ENCODE peak calls at places on chromosome 18, in nine cellular contexts. B is Panc1, X is H1, Z is neuronal stem cell, K is hippocampal formation, N is germinal center, G is T-helper 9 cell, Y is psoas muscle, A is T-helper 2 cell. Q is an unnamed sample.

GRCh38 chr18:623760-624620 is 27.2 kb downstream of the CLUL1 start:
- DNase-seq in B (no peak), X (peak; percentile 79), Z (peak; percentile 43), K (peak; percentile 58), N (peak; percentile 30), G (peak; percentile 34), Y (peak; percentile 61), A (peak; percentile 7), Q (peak; percentile 89)

GRCh38 chr18:62944454-62944853 is 229.1 kb downstream of the PHLPP1 start:
- DNase-seq in B (no peak), X (no peak), Z (no peak), K (no peak), N (no peak), G (no peak), Y (no peak), A (no peak), Q (no peak)

GRCh38 chr18:78459646-78460045 is 520.0 kb upstream of the SALL3 start:
- DNase-seq in B (no peak), X (no peak), Z (no peak), K (no peak), N (no peak), G (no peak), Y (no peak), A (no peak), Q (no peak)

GRCh38 chr18:77114564-77115391 is 17.8 kb downstream of the MBP start:
- DNase-seq in B (no peak), X (peak; percentile 43), Z (no peak), K (no peak), N (no peak), G (no peak), Y (peak; percentile 97), A (peak; percentile 39), Q (peak; percentile 97)

GRCh38 chr18:65906621-65907034 is 155.8 kb downstream of the CDH7 start:
- DNase-seq in B (no peak), X (no peak), Z (no peak), K (no peak), N (no peak), G (no peak), Y (no peak), A (no peak), Q (no peak)

GRCh38 chr18:31610841-31611240 is 19.2 kb downstream of the TTR start:
- DNase-seq in B (no peak), X (peak; percentile 57), Z (peak; percentile 17), K (no peak), N (no peak), G (no peak), Y (no peak), A (no peak), Q (no peak)

GRCh38 chr18:57446322-57446721 is 11.1 kb downstream of the ONECUT2 start:
- DNase-seq in B (no peak), X (peak; percentile 77), Z (no peak), K (no peak), N (no peak), G (no peak), Y (no peak), A (no peak), Q (no peak)

GRCh38 chr18:77081387-77081773 is 51.2 kb downstream of the MBP start:
- DNase-seq in B (no peak), X (no peak), Z (no peak), K (no peak), N (no peak), G (no peak), Y (no peak), A (no peak), Q (no peak)

GRCh38 chr18:36073676-36074075 is 6.3 kb upstream of the RPRD1A start:
- DNase-seq in B (no peak), X (no peak), Z (no peak), K (no peak), N (no peak), G (no peak), Y (no peak), A (no peak), Q (no peak)

GRCh38 chr18:49464718-49465598 is 4.5 kb upstream of the DYM start:
- DNase-seq in B (no peak), X (peak; percentile 59), Z (peak; percentile 54), K (no peak), N (no peak), G (no peak), Y (no peak), A (no peak), Q (no peak)

GRCh38 chr18:76169733-76170132 is 325.3 kb downstream of the ZNF516 start:
- DNase-seq in B (no peak), X (no peak), Z (no peak), K (no peak), N (no peak), G (no peak), Y (no peak), A (no peak), Q (no peak)

GRCh38 chr18:75635096-75635495 is 207.6 kb upstream of the SMIM21 start:
- DNase-seq in B (no peak), X (no peak), Z (no peak), K (no peak), N (no peak), G (no peak), Y (no peak), A (no peak), Q (no peak)

GRCh38 chr18:11177382-11177781 is 28.0 kb upstream of the PIEZO2 start:
- DNase-seq in B (no peak), X (no peak), Z (no peak), K (no peak), N (no peak), G (no peak), Y (no peak), A (no peak), Q (no peak)

GRCh38 chr18:75172299-75173124 is 36.4 kb downstream of the PTGR3 start:
- DNase-seq in B (no peak), X (no peak), Z (no peak), K (no peak), N (no peak), G (no peak), Y (no peak), A (no peak), Q (no peak)

GRCh38 chr18:48545690-48546365 is 7.0 kb downstream of the CTIF start:
- DNase-seq in B (no peak), X (peak; percentile 62), Z (peak; percentile 66), K (peak; percentile 83), N (no peak), G (no peak), Y (peak; percentile 78), A (no peak), Q (peak; percentile 91)

GRCh38 chr18:13159579-13159978 is 59.0 kb upstream of the LDLRAD4 start:
- DNase-seq in B (peak; percentile 43), X (no peak), Z (peak; percentile 46), K (no peak), N (peak; percentile 66), G (no peak), Y (no peak), A (peak; percentile 33), Q (no peak)

GRCh38 chr18:24460388-24460787 is at the start of gene HRH4:
- DNase-seq in B (no peak), X (no peak), Z (no peak), K (no peak), N (no peak), G (no peak), Y (no peak), A (no peak), Q (no peak)

GRCh38 chr18:77207540-77207939 is 42.1 kb upstream of the GALR1 start:
- DNase-seq in B (no peak), X (no peak), Z (no peak), K (no peak), N (peak; percentile 73), G (peak; percentile 27), Y (peak; percentile 82), A (peak; percentile 27), Q (peak; percentile 65)

GRCh38 chr18:13264091-13264777 is 45.7 kb downstream of the LDLRAD4 start:
- DNase-seq in B (no peak), X (no peak), Z (no peak), K (no peak), N (no peak), G (no peak), Y (no peak), A (no peak), Q (no peak)

GRCh38 chr18:44691148-44691925 is 10.6 kb downstream of the SETBP1 start:
- DNase-seq in B (no peak), X (no peak), Z (no peak), K (no peak), N (no peak), G (no peak), Y (no peak), A (no peak), Q (no peak)

GRCh38 chr18:67211646-67212045 is 304.9 kb downstream of the DSEL start:
- DNase-seq in B (no peak), X (no peak), Z (no peak), K (no peak), N (no peak), G (no peak), Y (no peak), A (no peak), Q (no peak)

GRCh38 chr18:63348508-63349136 is 18.4 kb downstream of the KDSR start:
- DNase-seq in B (no peak), X (no peak), Z (no peak), K (no peak), N (peak; percentile 65), G (no peak), Y (no peak), A (no peak), Q (no peak)

GRCh38 chr18:21896732-21897336 is 156.2 kb downstream of the MIB1 start:
- DNase-seq in B (no peak), X (no peak), Z (no peak), K (no peak), N (no peak), G (no peak), Y (no peak), A (no peak), Q (no peak)

GRCh38 chr18:58205087-58205779 is 161.2 kb downstream of the NEDD4L start:
- DNase-seq in B (no peak), X (no peak), Z (no peak), K (no peak), N (no peak), G (no peak), Y (no peak), A (no peak), Q (no peak)

GRCh38 chr18:41324934-41325333 is 630.1 kb upstream of the PIK3C3 start:
- DNase-seq in B (no peak), X (no peak), Z (no peak), K (no peak), N (no peak), G (no peak), Y (no peak), A (no peak), Q (no peak)

GRCh38 chr18:31072175-31072574 is 29.6 kb upstream of the DSC3 start:
- DNase-seq in B (no peak), X (no peak), Z (no peak), K (no peak), N (no peak), G (no peak), Y (no peak), A (no peak), Q (no peak)

GRCh38 chr18:61589053-61589723 is 256.0 kb downstream of the CDH20 start:
- DNase-seq in B (no peak), X (no peak), Z (no peak), K (no peak), N (no peak), G (no peak), Y (no peak), A (no peak), Q (no peak)

GRCh38 chr18:24176727-24177416 is 38.0 kb downstream of the CABYR start:
- DNase-seq in B (no peak), X (peak; percentile 95), Z (peak; percentile 61), K (peak; percentile 69), N (peak; percentile 70), G (peak; percentile 14), Y (peak; percentile 63), A (no peak), Q (no peak)

GRCh38 chr18:907171-907879 is 2.7 kb downstream of the ADCYAP1 start:
- DNase-seq in B (no peak), X (peak; percentile 70), Z (no peak), K (no peak), N (no peak), G (no peak), Y (peak; percentile 46), A (no peak), Q (no peak)

GRCh38 chr18:79552696-79553095 is 126.9 kb upstream of the CTDP1 start:
- DNase-seq in B (no peak), X (no peak), Z (no peak), K (no peak), N (no peak), G (no peak), Y (no peak), A (no peak), Q (peak; percentile 84)

GRCh38 chr18:74146756-74147155 is 878 bp downstream of the FBXO15 start:
- DNase-seq in B (no peak), X (no peak), Z (no peak), K (no peak), N (no peak), G (no peak), Y (no peak), A (no peak), Q (no peak)